ENCODE peak calls at places on chromosome X, in nine cellular contexts. S is effector CD4-positive, alpha-beta T cell; T is heart right ventricle; G is stimulated activated CD4-positive, alpha-beta T cell treated with anti-CD3 and anti-CD28 coated beads, Interleukin-4, amount 100 ng/mL, for 1 hour; Y is hippocampal formation; R is activated CD4-positive, alpha-beta T cell treated with anti-CD3 and anti-CD28 coated beads for 48 hours; Q is HT1080; A is NCI-H1694; I is amniotic stem cell. E is an unnamed sample.

GRCh38 chrX:24317567-24317966 is 3.7 kb upstream of the SUPT20HL2 start:
- DNase-seq in T (no peak), Q (no peak), Y (no peak), I (no peak), A (no peak), S (no peak), G (no peak), R (no peak), E (no peak)

GRCh38 chrX:40037367-40037766 is 60.4 kb downstream of the BCOR start:
- DNase-seq in A (no peak), T (no peak), R (no peak), I (no peak), Q (no peak), G (no peak), S (no peak), Y (no peak), E (no peak)

GRCh38 chrX:38561951-38562719 is 793 bp downstream of the TSPAN7 start:
- DNase-seq in Q (no peak), I (no peak), T (peak), G (peak), A (peak), R (peak), S (peak), Y (peak), E (peak)

GRCh38 chrX:74104356-74105065 is 199.5 kb upstream of the ZCCHC13 start:
- DNase-seq in Y (no peak), R (no peak), I (no peak), A (no peak), G (no peak), T (no peak), Q (peak), S (no peak), E (no peak)

GRCh38 chrX:11465648-11466411 is 172.6 kb downstream of the AMELX start:
- DNase-seq in G (no peak), R (no peak), A (no peak), Q (peak), I (no peak), Y (no peak), S (no peak), T (no peak), E (no peak)

GRCh38 chrX:105882581-105883275 is 60.4 kb downstream of the NRK start:
- DNase-seq in S (no peak), T (no peak), I (no peak), A (no peak), Y (no peak), Q (peak), R (no peak), G (no peak), E (no peak)

GRCh38 chrX:14963447-14964236 is 90.4 kb downstream of the MOSPD2 start:
- DNase-seq in I (no peak), T (no peak), Q (peak), R (no peak), Y (no peak), G (no peak), A (no peak), S (no peak), E (no peak)

GRCh38 chrX:107571296-107571998 is 56.9 kb upstream of the PRPS1 start:
- DNase-seq in A (no peak), G (no peak), I (peak), T (no peak), Y (no peak), R (no peak), S (no peak), Q (peak), E (no peak)

GRCh38 chrX:149527705-149528104 is 13.1 kb upstream of the EOLA1 start:
- DNase-seq in Q (peak), G (no peak), S (no peak), R (peak), I (no peak), Y (no peak), A (peak), T (no peak), E (no peak)

GRCh38 chrX:13581554-13581953 is 12.2 kb downstream of the EGFL6 start:
- DNase-seq in G (no peak), R (no peak), A (no peak), S (no peak), T (no peak), Y (no peak), Q (no peak), I (no peak), E (no peak)

E was measured in stimulated activated naive CD8-positive, alpha-beta T cell treated with anti-CD3 and anti-CD28 coated beads, Interleukin-15, Interleukin-2, amounts not matched to agents 100 U/mL and 50 U/mL, for 24 hours.